ENCODE peak calls at places on chromosomes 7 and 10, in five cellular contexts. V is Kasumi-1; G is activated T-helper 9 cell treated with anti-CD3 and anti-CD28 coated beads, Interleukin-2, amount 50 U/mL, for 16 hours; W is islet precursor cell; B is AG08395. O is an unnamed sample.

GRCh38 chr7:82740246-82740848 is 296.8 kb upstream of the CACNA2D1 start:
- DNase-seq in W (peak), B (peak), G (no peak), V (peak), O (no peak)

GRCh38 chr7:24316340-24316739 is 32.4 kb downstream of the NPY start:
- DNase-seq in V (no peak), B (no peak), G (no peak), W (no peak), O (no peak)

GRCh38 chr7:23277359-23277989 is 21.7 kb upstream of the MALSU1 start:
- DNase-seq in B (peak), W (no peak), G (no peak), V (peak), O (no peak)

GRCh38 chr7:101898019-101898575 is 80.7 kb downstream of the CUX1 start:
- DNase-seq in W (no peak), V (no peak), B (no peak), G (no peak), O (no peak)

GRCh38 chr7:4220011-4220410 is 462.1 kb upstream of the FOXK1 start:
- DNase-seq in V (no peak), B (no peak), W (no peak), G (no peak), O (no peak)

GRCh38 chr7:12210179-12211053 is 678 bp upstream of the TMEM106B start:
- DNase-seq in G (no peak), V (no peak), B (peak), W (peak), O (peak)

GRCh38 chr7:2936301-2936700 is 92.2 kb upstream of the GNA12 start:
- DNase-seq in W (peak), G (no peak), V (no peak), B (no peak), O (no peak)

GRCh38 chr10:63157845-63158624 is 24.9 kb downstream of the NRBF2 start:
- DNase-seq in W (peak), V (peak), B (peak), G (no peak), O (no peak)

GRCh38 chr7:155922507-155922841 is 110.2 kb upstream of the SHH start:
- DNase-seq in W (no peak), V (no peak), B (no peak), G (no peak), O (no peak)

GRCh38 chr7:103637726-103638125 is 191.7 kb upstream of the SLC26A5 start:
- DNase-seq in W (no peak), G (no peak), V (no peak), B (no peak), O (no peak)

GRCh38 chr7:43417455-43417854 is 165.5 kb upstream of the STK17A start:
- DNase-seq in W (no peak), G (no peak), B (no peak), V (no peak), O (no peak)

GRCh38 chr10:116470071-116470470 is 42.4 kb downstream of the PNLIPRP3 start:
- DNase-seq in G (no peak), W (peak), V (no peak), B (no peak), O (no peak)

GRCh38 chr7:5574770-5575269 is 151.2 kb upstream of the TNRC18 start:
- DNase-seq in B (no peak), W (peak), G (no peak), V (no peak), O (no peak)

GRCh38 chr7:105975770-105976428 is 12.8 kb downstream of the CDHR3 start:
- DNase-seq in G (no peak), V (no peak), W (peak), B (no peak), O (no peak)

GRCh38 chr10:17599089-17599488 is 18.1 kb downstream of the HACD1 start:
- DNase-seq in G (no peak), V (peak), B (peak), W (no peak), O (no peak)

GRCh38 chr10:66586073-66586472 is 339.8 kb upstream of the LRRTM3 start:
- DNase-seq in B (no peak), W (no peak), V (peak), G (no peak), O (no peak)

GRCh38 chr7:18509491-18509890 is 13.9 kb downstream of the HDAC9 start:
- DNase-seq in W (no peak), G (no peak), B (no peak), V (no peak), O (no peak)

GRCh38 chr10:78540355-78541076 is 506.9 kb downstream of the RPS24 start:
- DNase-seq in B (no peak), W (peak), V (peak), G (no peak), O (no peak)

GRCh38 chr10:79130846-79131245 is 62.1 kb downstream of the ZMIZ1 start:
- DNase-seq in G (no peak), V (no peak), B (no peak), W (peak), O (no peak)

GRCh38 chr7:150784120-150784736 is 15.9 kb downstream of the TMEM176B start:
- DNase-seq in W (no peak), B (no peak), G (no peak), V (no peak), O (no peak)

GRCh38 chr10:116620423-116621400 is at the start of gene PNLIPRP2:
- DNase-seq in B (no peak), V (no peak), W (peak), G (no peak), O (no peak)

GRCh38 chr10:129464251-129464650 is 2.8 kb upstream of the MGMT start:
- DNase-seq in W (peak), B (no peak), G (no peak), V (no peak), O (no peak)

GRCh38 chr7:1460757-1461639 is 1.7 kb upstream of the MICALL2 start:
- DNase-seq in W (no peak), V (peak), G (no peak), B (peak), O (no peak)

GRCh38 chr7:101124376-101125056 is 2.4 kb upstream of the SERPINE1 start:
- DNase-seq in W (peak), G (no peak), V (peak), B (peak), O (no peak)

GRCh38 chr7:51430480-51431086 is 114.0 kb upstream of the COBL start:
- DNase-seq in V (peak), G (no peak), W (peak), B (peak), O (no peak)

GRCh38 chr7:126210707-126211106 is 1042.0 kb downstream of the GRM8 start:
- DNase-seq in G (no peak), V (no peak), B (no peak), W (no peak), O (no peak)

GRCh38 chr7:23334482-23335056 is 35.4 kb downstream of the MALSU1 start:
- DNase-seq in V (no peak), W (no peak), G (no peak), B (peak), O (no peak)

GRCh38 chr7:130733866-130734524 is at the start of gene KLF14:
- DNase-seq in G (peak), V (no peak), B (peak), W (peak), O (peak)

GRCh38 chr7:98467570-98468312 is 66.9 kb upstream of the BAIAP2L1 start:
- DNase-seq in G (no peak), B (no peak), W (no peak), V (no peak), O (no peak)

GRCh38 chr7:143979359-143979758 is 20.8 kb upstream of the OR6B1 start:
- DNase-seq in W (no peak), B (peak), G (no peak), V (no peak), O (no peak)